ENCODE peak calls at places on chromosomes 5 and 9, in nine cellular contexts. D is spleen, F is transverse colon, Z is stomach, P is GM23338, L is prostate gland, N is H1, C is HCT116, V is breast epithelium. E is an unnamed sample.

GRCh38 chr5:39494099-39494498 is 69.3 kb upstream of the DAB2 start:
- DNase-seq in C (no peak), P (no peak), N (no peak), D (no peak), V (no peak), F (no peak), L (no peak), Z (no peak), E (no peak)

GRCh38 chr9:128007566-128008138 is 26.9 kb upstream of the EEIG1 start:
- DNase-seq in C (peak), F (peak), N (no peak), D (peak), V (peak), P (no peak), Z (peak), L (peak), E (peak)

GRCh38 chr5:157025093-157025698 is 33.7 kb downstream of the HAVCR1 start:
- DNase-seq in C (no peak), Z (peak), D (no peak), V (no peak), L (no peak), N (no peak), P (no peak), F (peak), E (no peak)

GRCh38 chr5:14110196-14110595 is 32.9 kb upstream of the TRIO start:
- DNase-seq in N (no peak), L (no peak), P (no peak), D (no peak), C (no peak), V (no peak), F (no peak), Z (no peak), E (no peak)

GRCh38 chr9:87716141-87716540 is 9.8 kb upstream of the CTSL start:
- DNase-seq in P (no peak), L (no peak), V (no peak), D (no peak), C (no peak), N (no peak), F (no peak), Z (no peak), E (no peak)

GRCh38 chr9:88997646-88998045 is 6.4 kb downstream of the S1PR3 start:
- DNase-seq in V (no peak), F (no peak), P (no peak), N (no peak), L (no peak), D (no peak), C (no peak), Z (no peak), E (no peak)

GRCh38 chr5:150557507-150557872 is 49.6 kb downstream of the NDST1 start:
- DNase-seq in V (no peak), L (no peak), D (no peak), C (no peak), N (no peak), Z (no peak), P (no peak), F (no peak), E (no peak)

GRCh38 chr5:115170128-115170923 is 618 bp upstream of the TRIM36 start:
- DNase-seq in L (no peak), D (peak), P (peak), N (no peak), C (no peak), Z (no peak), F (no peak), V (no peak), E (no peak)

GRCh38 chr9:99431103-99431502 is 209.0 kb downstream of the SEC61B start:
- DNase-seq in C (no peak), Z (no peak), F (no peak), V (no peak), N (no peak), L (no peak), D (no peak), P (no peak), E (no peak)

GRCh38 chr9:137366891-137367381 is 56.0 kb downstream of the EXD3 start:
- DNase-seq in N (no peak), P (no peak), C (no peak), L (no peak), Z (no peak), V (no peak), D (peak), F (no peak), E (no peak)

GRCh38 chr9:121463026-121463827 is 36.4 kb downstream of the GGTA1 start:
- DNase-seq in L (no peak), Z (peak), F (peak), V (no peak), D (peak), N (peak), P (peak), C (peak), E (peak)

GRCh38 chr9:23769307-23769935 is 56.6 kb downstream of the ELAVL2 start:
- DNase-seq in F (peak), V (peak), N (no peak), L (peak), C (no peak), P (peak), Z (no peak), D (no peak), E (no peak)

GRCh38 chr5:6019612-6020011 is 358.7 kb downstream of the MED10 start:
- DNase-seq in C (no peak), L (no peak), N (no peak), P (no peak), D (no peak), Z (no peak), F (no peak), V (no peak), E (no peak)

GRCh38 chr5:138469540-138470321 is 4.5 kb downstream of the EGR1 start:
- DNase-seq in F (peak), N (peak), V (peak), D (no peak), Z (peak), L (no peak), P (no peak), C (peak), E (no peak)

GRCh38 chr9:124854822-124855221 is 1.6 kb downstream of the WDR38 start:
- DNase-seq in V (no peak), C (no peak), P (no peak), D (no peak), Z (no peak), F (no peak), L (no peak), N (no peak), E (no peak)

GRCh38 chr5:134554319-134555222 is 29.1 kb downstream of the JADE2 start:
- DNase-seq in Z (peak), D (no peak), N (no peak), F (peak), L (peak), V (no peak), C (no peak), P (peak), E (no peak)
- TF ChIP-seq POLR2AphosphoS5 in Z (no peak), D (peak), N (no peak), F (peak), L (peak), V (no peak), C (no peak), P (no peak), E (no peak)

DNA sequence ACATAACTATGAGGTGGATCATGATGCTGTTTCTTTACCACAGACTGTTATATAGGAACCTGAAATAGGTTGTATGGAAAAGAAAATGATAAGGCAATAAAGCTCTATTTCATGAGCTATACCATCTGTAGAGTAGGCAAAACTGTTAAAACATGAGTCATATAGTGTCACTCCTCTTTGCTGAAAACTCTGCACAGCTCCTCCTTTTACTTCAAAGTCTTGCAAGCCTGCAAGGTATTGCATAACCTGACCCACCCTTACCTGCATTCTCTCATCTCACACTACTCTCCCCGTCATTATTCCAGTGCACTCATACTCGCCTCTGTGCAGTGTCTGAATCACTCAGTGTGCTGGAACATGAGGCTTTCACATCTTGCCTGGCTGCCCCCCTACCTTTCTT is 790.1 kb downstream of the EFNA5 start:
- DNase-seq in P (no peak), L (no peak), N (no peak), F (no peak), C (peak), Z (no peak), D (no peak), V (no peak), E (no peak)
- H3K4me3 ChIP-seq in P (no peak), L (no peak), N (no peak), F (no peak), C (no peak), Z (no peak), D (no peak), V (no peak), E (no peak)

DNA sequence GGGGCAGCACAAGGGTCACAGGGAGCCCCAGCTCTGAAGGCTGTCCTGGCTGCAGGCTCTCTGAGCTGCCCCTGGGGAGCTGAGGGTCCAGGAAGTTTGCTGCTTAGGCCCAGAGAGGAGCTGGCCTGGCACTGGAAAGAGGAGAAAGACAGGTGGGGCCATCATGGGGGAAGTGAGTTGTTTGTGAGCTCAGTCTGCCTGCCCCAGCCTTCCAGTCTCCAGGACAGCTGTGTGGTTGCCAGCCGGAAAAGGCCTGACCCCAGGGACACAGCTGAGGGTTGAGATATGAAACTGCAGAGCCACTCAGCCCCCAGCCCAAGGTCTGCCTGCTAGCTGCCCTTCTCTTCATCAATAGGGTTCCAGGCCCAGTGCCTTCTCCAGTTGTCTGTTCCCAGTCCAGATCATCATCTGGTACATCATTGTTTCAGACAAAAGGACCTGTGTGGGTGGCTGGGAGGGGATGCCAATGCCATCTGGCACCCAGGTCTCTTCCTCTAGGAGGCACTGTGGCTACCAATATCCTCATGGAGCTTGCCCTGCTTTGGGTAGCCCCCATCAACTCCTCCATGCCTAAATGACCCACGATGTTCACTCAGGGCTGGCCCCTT is 4.2 kb upstream of the DDX41 start:
- DNase-seq in P (no peak), Z (no peak), C (no peak), V (no peak), L (no peak), D (peak), F (no peak), N (no peak), E (no peak)
- TF ChIP-seq CTCF in P (peak), Z (no peak), C (no peak), V (no peak), L (no peak), D (no peak), F (no peak), N (no peak), E (no peak)

GRCh38 chr9:110217656-110218099 is 9.7 kb upstream of the C9orf152 start:
- DNase-seq in C (peak), L (peak), N (no peak), P (peak), V (no peak), F (no peak), D (no peak), Z (no peak), E (peak)

GRCh38 chr9:110214090-110214489 is 6.1 kb upstream of the C9orf152 start:
- DNase-seq in P (no peak), F (no peak), N (no peak), C (no peak), V (no peak), Z (no peak), D (no peak), L (no peak), E (no peak)

GRCh38 chr9:110214956-110215355 is 7.0 kb upstream of the C9orf152 start:
- DNase-seq in V (no peak), Z (no peak), P (no peak), N (no peak), D (no peak), L (no peak), C (no peak), F (no peak), E (no peak)

GRCh38 chr9:110214553-110214952 is 6.6 kb upstream of the C9orf152 start:
- DNase-seq in N (no peak), C (no peak), P (no peak), V (no peak), F (peak), D (no peak), L (no peak), Z (no peak), E (no peak)

GRCh38 chr9:110213413-110214044 is 5.6 kb upstream of the C9orf152 start:
- DNase-seq in Z (peak), P (no peak), N (no peak), V (no peak), C (no peak), F (no peak), D (no peak), L (no peak), E (no peak)
- TF ChIP-seq POLR2AphosphoS5 in Z (no peak), P (no peak), N (no peak), V (no peak), C (no peak), F (no peak), D (no peak), L (no peak), E (no peak)

GRCh38 chr9:132578367-132578932 is 4.0 kb upstream of the BARHL1 start:
- DNase-seq in Z (no peak), C (no peak), L (no peak), D (peak), V (no peak), F (no peak), P (peak), N (no peak), E (no peak)

GRCh38 chr9:132582276-132582785 is at the start of gene BARHL1:
- DNase-seq in F (no peak), Z (no peak), V (no peak), L (no peak), P (no peak), N (no peak), D (no peak), C (no peak), E (no peak)

GRCh38 chr9:132582786-132583583 is 579 bp downstream of the BARHL1 start:
- DNase-seq in C (no peak), F (no peak), L (no peak), P (no peak), V (no peak), D (peak), Z (no peak), N (no peak), E (no peak)

GRCh38 chr9:132577119-132577518 is 5.3 kb upstream of the BARHL1 start:
- DNase-seq in L (no peak), C (no peak), P (no peak), V (no peak), D (no peak), F (no peak), Z (no peak), N (no peak), E (no peak)

GRCh38 chr9:132579427-132579798 is 3.0 kb upstream of the BARHL1 start:
- DNase-seq in L (no peak), D (no peak), C (no peak), F (no peak), P (no peak), N (no peak), V (no peak), Z (no peak), E (no peak)
- H3K4me3 ChIP-seq in L (no peak), D (no peak), C (no peak), F (no peak), P (peak), N (peak), V (no peak), Z (no peak), E (no peak)

E was measured in HL-60.